ENCODE peak calls at places on chromosomes 6 and 20, in five cellular contexts. Y, G, K, E and B are unnamed samples.

GRCh38 chr6:104995989-104996617 is 39.2 kb downstream of the LIN28B start:
- DNase-seq in Y (no peak), G (no peak), K (peak; percentile 35), E (no peak), B (no peak)

GRCh38 chr20:8389381-8390368 is 257.6 kb downstream of the PLCB1 start:
- DNase-seq in Y (peak; percentile 36), G (no peak), K (peak; percentile 66), E (no peak), B (no peak)

GRCh38 chr6:34806738-34807453 is 15.0 kb downstream of the BLTP3A start:
- DNase-seq in Y (no peak), G (no peak), K (no peak), E (no peak), B (no peak)

GRCh38 chr20:23641936-23642751 is 4.4 kb upstream of the CST3 start:
- DNase-seq in Y (peak; percentile 45), G (no peak), K (peak; percentile 62), E (peak; percentile 72), B (peak; percentile 97)

GRCh38 chr20:60244373-60245146 is 286.3 kb downstream of the CDH26 start:
- DNase-seq in Y (no peak), G (no peak), K (no peak), E (no peak), B (no peak)

GRCh38 chr20:8212286-8212685 is 80.2 kb downstream of the PLCB1 start:
- DNase-seq in Y (no peak), G (no peak), K (no peak), E (no peak), B (no peak)

GRCh38 chr6:90080876-90081464 is 186.7 kb downstream of the GJA10 start:
- DNase-seq in Y (no peak), G (no peak), K (no peak), E (no peak), B (no peak)

GRCh38 chr20:63060057-63060991 is 53.6 kb upstream of the BHLHE23 start:
- DNase-seq in Y (no peak), G (no peak), K (no peak), E (no peak), B (no peak)

GRCh38 chr20:60961551-60961950 is 290.5 kb upstream of the CDH4 start:
- DNase-seq in Y (no peak), G (no peak), K (no peak), E (no peak), B (no peak)

GRCh38 chr20:20461526-20461925 is 93.6 kb downstream of the INSM1 start:
- DNase-seq in Y (no peak), G (no peak), K (no peak), E (no peak), B (no peak)

GRCh38 chr6:43762410-43762768 is 7.6 kb upstream of the VEGFA start:
- DNase-seq in Y (no peak), G (no peak), K (no peak), E (no peak), B (peak; percentile 4)

GRCh38 chr20:21396921-21397340 is 395 bp downstream of the NKX2-4 start:
- DNase-seq in Y (no peak), G (no peak), K (peak; percentile 20), E (peak; percentile 18), B (no peak)

GRCh38 chr6:4647414-4648365 is 128.5 kb upstream of the CDYL start:
- DNase-seq in Y (peak; percentile 84), G (peak; percentile 66), K (peak; percentile 86), E (peak; percentile 81), B (peak; percentile 80)

GRCh38 chr20:37575884-37576283 is 48.2 kb upstream of the BLCAP start:
- DNase-seq in Y (no peak), G (no peak), K (no peak), E (no peak), B (no peak)

GRCh38 chr6:22657341-22657985 is 88.1 kb downstream of the HDGFL1 start:
- DNase-seq in Y (peak; percentile 74), G (no peak), K (no peak), E (no peak), B (no peak)

GRCh38 chr6:113306552-113307145 is 550.5 kb upstream of the MARCKS start:
- DNase-seq in Y (peak; percentile 79), G (peak; percentile 13), K (peak; percentile 74), E (peak; percentile 44), B (peak; percentile 16)

GRCh38 chr6:4776967-4777925 is 1.0 kb downstream of the CDYL start:
- DNase-seq in Y (peak; percentile 37), G (no peak), K (peak; percentile 36), E (no peak), B (no peak)

GRCh38 chr20:41408131-41408789 is 41.6 kb upstream of the EMILIN3 start:
- DNase-seq in Y (no peak), G (no peak), K (no peak), E (no peak), B (peak; percentile 76)

GRCh38 chr6:9178066-9178465 is 742.7 kb upstream of the SLC35B3 start:
- DNase-seq in Y (no peak), G (no peak), K (no peak), E (no peak), B (no peak)

GRCh38 chr20:61846741-61847419 is 218.8 kb downstream of the TAF4 start:
- DNase-seq in Y (no peak), G (no peak), K (no peak), E (no peak), B (no peak)

GRCh38 chr20:53524589-53525311 is 68.9 kb downstream of the ZNF217 start:
- DNase-seq in Y (no peak), G (no peak), K (no peak), E (no peak), B (no peak)

GRCh38 chr6:11341867-11342266 is 109.4 kb upstream of the NEDD9 start:
- DNase-seq in Y (no peak), G (no peak), K (no peak), E (no peak), B (no peak)

GRCh38 chr20:42567409-42567808 is 622.3 kb downstream of the PTPRT start:
- DNase-seq in Y (no peak), G (no peak), K (no peak), E (no peak), B (no peak)

GRCh38 chr6:150230877-150231428 is 88.1 kb downstream of the PPP1R14C start:
- DNase-seq in Y (no peak), G (no peak), K (no peak), E (no peak), B (no peak)

GRCh38 chr6:73062837-73063236 is 162.5 kb downstream of the KHDC1L start:
- DNase-seq in Y (no peak), G (no peak), K (no peak), E (no peak), B (no peak)

GRCh38 chr6:34200340-34200971 is 36.2 kb upstream of the HMGA1 start:
- DNase-seq in Y (no peak), G (no peak), K (no peak), E (no peak), B (no peak)

GRCh38 chr6:111985202-111985731 is 68.6 kb upstream of the CCN6 start:
- DNase-seq in Y (no peak), G (peak; percentile 78), K (peak; percentile 82), E (no peak), B (no peak)

GRCh38 chr6:168045141-168045691 is 33.8 kb downstream of the FRMD1 start:
- DNase-seq in Y (no peak), G (no peak), K (no peak), E (no peak), B (no peak)

GRCh38 chr6:21914121-21914973 is 320.8 kb downstream of the SOX4 start:
- DNase-seq in Y (peak; percentile 32), G (no peak), K (peak; percentile 51), E (peak; percentile 62), B (peak; percentile 6)

GRCh38 chr6:141451508-141452353 is 681.0 kb upstream of the GJE1 start:
- DNase-seq in Y (no peak), G (no peak), K (no peak), E (no peak), B (no peak)

GRCh38 chr6:27531772-27532459 is 59.0 kb upstream of the ZNF184 start:
- DNase-seq in Y (no peak), G (no peak), K (no peak), E (no peak), B (no peak)

GRCh38 chr20:17066955-17067354 is 159.9 kb upstream of the PCSK2 start:
- DNase-seq in Y (no peak), G (no peak), K (no peak), E (no peak), B (no peak)

GRCh38 chr6:34585512-34586045 is 29.4 kb upstream of the SPDEF start:
- DNase-seq in Y (no peak), G (no peak), K (no peak), E (peak; percentile 37), B (no peak)

GRCh38 chr6:53294095-53294494 is 54.7 kb downstream of the ELOVL5 start:
- DNase-seq in Y (no peak), G (no peak), K (no peak), E (no peak), B (no peak)

GRCh38 chr20:21303872-21304586 is 898 bp downstream of the XRN2 start:
- DNase-seq in Y (no peak), G (no peak), K (no peak), E (no peak), B (no peak)

GRCh38 chr6:95802978-95803377 is 212.8 kb upstream of the FUT9 start:
- DNase-seq in Y (no peak), G (no peak), K (no peak), E (no peak), B (no peak)
- H3K4me1 ChIP-seq in Y (no peaks in the 10 kb centered on the region), G (no peaks in the 10 kb centered on the region), K (peaks cover 3% of the 10 kb centered on the region), E (no peaks in the 10 kb centered on the region), B (no peaks in the 10 kb centered on the region)

GRCh38 chr6:37058084-37058586 is 52.7 kb downstream of the FGD2 start:
- DNase-seq in Y (no peak), G (no peak), K (no peak), E (peak; percentile 64), B (peak; percentile 85)
- H3K4me1 ChIP-seq in Y (peaks cover 11% of the 10 kb centered on the region), G (peaks cover 10% of the 10 kb centered on the region), K (peaks cover 20% of the 10 kb centered on the region), E (peaks cover 37% of the 10 kb centered on the region), B (peaks cover 31% of the 10 kb centered on the region)

DNA sequence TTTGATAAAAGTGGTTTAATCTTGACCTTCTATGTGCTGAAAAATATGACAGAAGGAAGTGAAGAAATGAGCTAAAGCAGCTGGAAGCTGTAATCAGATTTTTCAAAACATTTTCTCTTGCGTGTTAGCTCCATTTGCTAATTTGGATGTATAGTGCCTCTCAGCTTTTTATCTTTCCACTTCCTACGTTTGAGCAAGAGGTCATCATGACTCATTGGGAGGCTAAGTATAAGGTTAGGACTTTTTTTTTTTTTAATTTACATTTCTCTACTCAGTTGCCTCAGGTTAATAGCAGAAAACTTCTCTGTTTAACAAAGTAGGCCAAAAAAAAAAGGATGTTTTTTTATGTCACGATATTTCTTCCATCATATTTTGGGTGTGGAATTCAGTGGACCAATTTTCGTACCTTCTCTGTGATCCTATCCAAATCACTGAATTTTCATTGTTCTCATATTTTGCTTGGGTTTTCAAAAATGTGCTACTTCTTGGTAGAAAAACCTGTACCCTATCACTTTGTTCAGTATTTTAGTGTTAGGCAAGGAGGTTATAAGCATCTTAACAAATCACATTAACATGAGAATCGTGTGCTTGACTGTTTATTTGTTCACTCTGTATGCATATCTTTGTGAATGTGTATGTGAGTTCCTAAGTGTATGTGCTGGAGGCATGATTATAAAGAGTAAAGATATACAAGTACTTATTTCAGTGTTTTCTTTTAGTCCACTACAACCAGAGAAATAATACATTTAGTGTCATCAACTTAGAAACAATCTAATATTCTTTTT is 1028.3 kb upstream of the EYS start:
- DNase-seq in Y (no peak), G (no peak), K (no peak), E (no peak), B (no peak)
- H3K4me1 ChIP-seq in Y (no peaks in the 10 kb centered on the region), G (no peaks in the 10 kb centered on the region), K (no peaks in the 10 kb centered on the region), E (no peaks in the 10 kb centered on the region), B (no peaks in the 10 kb centered on the region)

GRCh38 chr6:137488736-137489409 is 5.3 kb downstream of the OLIG3 start:
- DNase-seq in Y (no peak), G (no peak), K (no peak), E (no peak), B (no peak)
- H3K4me1 ChIP-seq in Y (peaks cover 4% of the 10 kb centered on the region), G (peaks cover 2% of the 10 kb centered on the region), K (peaks cover 13% of the 10 kb centered on the region), E (peaks cover 22% of the 10 kb centered on the region), B (peaks cover 6% of the 10 kb centered on the region)

GRCh38 chr6:56521988-56522387 is 120.7 kb downstream of the DST start:
- DNase-seq in Y (no peak), G (no peak), K (no peak), E (no peak), B (no peak)
- H3K4me1 ChIP-seq in Y (peaks cover 24% of the 10 kb centered on the region), G (peaks cover 2% of the 10 kb centered on the region), K (peaks cover 29% of the 10 kb centered on the region), E (peaks cover 3% of the 10 kb centered on the region), B (peaks cover 17% of the 10 kb centered on the region)